ENCODE peak calls at places on chromosomes 11 and 22, in four cellular contexts. U is stomach, Z is spleen, R is sigmoid colon. E is an unnamed sample.

GRCh38 chr11:116829525-116830183 is at the start of gene APOC3:
- DNase-seq in U (no peak), Z (no peak), R (peak; percentile 60), E (no peak)

GRCh38 chr22:27416553-27417427 is 384.8 kb downstream of the MN1 start:
- DNase-seq in U (peak; percentile 34), Z (no peak), R (no peak), E (no peak)

GRCh38 chr11:87083029-87083428 is 45.3 kb downstream of the TMEM135 start:
- DNase-seq in U (no peak), Z (no peak), R (no peak), E (no peak)

GRCh38 chr11:73292481-73292880 is 15.6 kb upstream of the ARHGEF17 start:
- DNase-seq in U (no peak), Z (peak; percentile 33), R (no peak), E (no peak)

GRCh38 chr11:128045094-128045725 is 542.1 kb downstream of the ETS1 start:
- DNase-seq in U (no peak), Z (no peak), R (no peak), E (no peak)

GRCh38 chr22:23192133-23192532 is 11.8 kb downstream of the BCR start:
- DNase-seq in U (peak; percentile 77), Z (no peak), R (no peak), E (no peak)

GRCh38 chr11:65710424-65710823 is 1.6 kb upstream of the KAT5 start:
- DNase-seq in U (no peak), Z (no peak), R (no peak), E (no peak)

GRCh38 chr11:126510621-126511370 is 155.3 kb downstream of the ST3GAL4 start:
- DNase-seq in U (no peak), Z (peak; percentile 29), R (peak; percentile 11), E (no peak)

GRCh38 chr22:43185860-43186261 is 1.1 kb downstream of the TTLL12 start:
- DNase-seq in U (peak; percentile 87), Z (no peak), R (peak; percentile 82), E (no peak)

GRCh38 chr11:110857885-110858555 is 145.8 kb upstream of the ARHGAP20 start:
- DNase-seq in U (peak; percentile 26), Z (no peak), R (no peak), E (no peak)

GRCh38 chr22:23183107-23183698 is 2.9 kb downstream of the BCR start:
- DNase-seq in U (peak; percentile 70), Z (no peak), R (no peak), E (no peak)

GRCh38 chr22:49627217-49628181 is 200.2 kb downstream of the BRD1 start:
- DNase-seq in U (no peak), Z (peak; percentile 58), R (no peak), E (no peak)

GRCh38 chr11:76664578-76665061 is 5.9 kb downstream of the LRRC32 start:
- DNase-seq in U (no peak), Z (peak; percentile 85), R (peak; percentile 52), E (no peak)

GRCh38 chr22:41562461-41562860 is 1.7 kb downstream of the CSDC2 start:
- DNase-seq in U (no peak), Z (no peak), R (no peak), E (no peak)

GRCh38 chr11:20056109-20057054 is 103.9 kb downstream of the DBX1 start:
- DNase-seq in U (peak; percentile 67), Z (no peak), R (peak; percentile 85), E (no peak)

GRCh38 chr11:66727883-66728759 is 895 bp downstream of the SPTBN2 start:
- DNase-seq in U (no peak), Z (no peak), R (peak; percentile 52), E (no peak)

GRCh38 chr11:34890812-34891211 is 25.4 kb downstream of the APIP start:
- DNase-seq in U (no peak), Z (no peak), R (no peak), E (no peak)

GRCh38 chr11:92199991-92200390 is 24.6 kb upstream of the FAT3 start:
- DNase-seq in U (no peak), Z (no peak), R (no peak), E (no peak)

GRCh38 chr11:112300094-112300786 is 39.6 kb upstream of the PLET1 start:
- DNase-seq in U (no peak), Z (no peak), R (no peak), E (no peak)

DNA sequence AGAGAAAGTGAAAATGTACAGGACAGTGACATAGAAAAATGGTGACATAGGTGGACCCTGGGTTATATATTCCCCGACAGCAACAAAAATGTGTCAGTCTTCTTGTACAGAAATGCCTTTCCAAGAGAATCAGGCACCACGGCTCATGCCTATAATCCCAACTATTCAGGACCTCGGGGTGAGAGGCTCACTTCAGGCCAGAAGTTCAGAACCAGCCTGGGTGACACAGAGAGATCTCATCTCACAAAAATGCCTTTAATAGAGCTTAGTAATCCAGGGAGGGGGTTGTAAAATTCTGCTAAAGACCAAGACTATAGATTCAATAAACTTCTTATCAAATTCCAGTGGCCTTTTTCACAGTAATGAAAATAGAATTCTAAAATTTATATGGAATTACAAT is 10.7 kb downstream of the ZNF195 start:
- DNase-seq in U (no peak), Z (no peak), R (no peak), E (no peak)
- H3K4me3 ChIP-seq in U (no peak overlapping the region), Z (no peak overlapping the region), R (no peak overlapping the region), E (no peak overlapping the region)

DNA sequence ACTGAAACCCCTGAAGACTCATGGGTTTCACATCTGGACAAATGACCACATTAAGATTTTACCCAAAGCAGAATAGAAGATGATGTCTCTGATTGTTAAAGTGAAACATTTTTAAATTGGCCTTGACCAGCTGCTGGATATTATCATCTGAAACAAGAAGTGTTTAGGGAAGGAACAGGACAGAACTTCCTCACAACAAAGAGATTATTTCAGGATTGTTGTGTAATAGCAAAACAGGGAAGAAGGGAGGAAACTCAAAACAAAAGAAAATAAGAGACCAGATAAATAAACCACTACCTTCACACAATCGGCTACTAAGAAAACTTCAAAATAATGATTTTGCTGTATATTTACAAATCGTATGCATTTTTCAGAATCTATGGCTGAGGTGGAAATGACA is 319.2 kb upstream of the API5 start:
- DNase-seq in U (no peak), Z (no peak), R (no peak), E (no peak)
- TF ChIP-seq POLR2A in U (no peak), Z (no peak), R (no peak), E (no peak)

GRCh38 chr22:45454260-45454659 is 40.8 kb downstream of the RIBC2 start:
- DNase-seq in U (no peak), Z (no peak), R (no peak), E (no peak)
- TF ChIP-seq POLR2AphosphoS5 in U (no peak), Z (no peak), R (no peak), E (no peak)

DNA sequence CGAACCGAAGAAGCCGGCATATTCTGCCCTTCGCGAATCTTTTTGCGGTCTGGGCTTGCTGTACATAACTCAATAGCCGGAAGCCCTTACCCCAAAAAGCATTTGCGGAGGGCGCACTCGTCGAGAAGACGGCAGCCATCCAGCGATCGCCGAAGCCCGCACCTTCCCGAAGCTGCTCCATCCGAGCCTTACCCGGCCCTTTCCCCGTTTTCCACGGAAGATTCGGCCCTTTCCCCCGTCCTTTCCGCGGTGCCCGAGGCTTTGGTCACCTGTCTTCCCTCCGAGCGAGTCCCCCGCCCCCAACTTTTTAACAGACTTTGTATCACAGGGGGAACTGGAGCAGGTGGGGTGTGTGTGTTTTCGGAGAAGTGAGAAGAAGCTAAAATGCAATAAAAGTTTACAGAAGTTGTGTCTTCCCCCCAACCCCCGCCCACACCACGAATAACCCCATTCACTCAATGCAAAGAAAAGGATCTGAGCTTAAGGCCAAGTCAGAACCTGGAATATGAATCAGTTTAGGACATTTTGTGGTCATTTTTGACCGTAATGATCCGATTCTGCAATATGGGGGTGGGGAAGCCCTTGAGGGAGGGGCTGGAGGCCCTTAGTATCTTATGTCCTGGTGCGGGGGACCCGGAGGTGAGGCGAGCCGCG is 99.0 kb upstream of the HSD17B12 start:
- DNase-seq in U (no peak), Z (no peak), R (no peak), E (peak; percentile 89)
- H3K4me3 ChIP-seq in U (peak overlapping the region; percentile 28), Z (peak overlapping the region; percentile 36), R (no peak overlapping the region), E (peak overlapping the region; percentile 31)

DNA sequence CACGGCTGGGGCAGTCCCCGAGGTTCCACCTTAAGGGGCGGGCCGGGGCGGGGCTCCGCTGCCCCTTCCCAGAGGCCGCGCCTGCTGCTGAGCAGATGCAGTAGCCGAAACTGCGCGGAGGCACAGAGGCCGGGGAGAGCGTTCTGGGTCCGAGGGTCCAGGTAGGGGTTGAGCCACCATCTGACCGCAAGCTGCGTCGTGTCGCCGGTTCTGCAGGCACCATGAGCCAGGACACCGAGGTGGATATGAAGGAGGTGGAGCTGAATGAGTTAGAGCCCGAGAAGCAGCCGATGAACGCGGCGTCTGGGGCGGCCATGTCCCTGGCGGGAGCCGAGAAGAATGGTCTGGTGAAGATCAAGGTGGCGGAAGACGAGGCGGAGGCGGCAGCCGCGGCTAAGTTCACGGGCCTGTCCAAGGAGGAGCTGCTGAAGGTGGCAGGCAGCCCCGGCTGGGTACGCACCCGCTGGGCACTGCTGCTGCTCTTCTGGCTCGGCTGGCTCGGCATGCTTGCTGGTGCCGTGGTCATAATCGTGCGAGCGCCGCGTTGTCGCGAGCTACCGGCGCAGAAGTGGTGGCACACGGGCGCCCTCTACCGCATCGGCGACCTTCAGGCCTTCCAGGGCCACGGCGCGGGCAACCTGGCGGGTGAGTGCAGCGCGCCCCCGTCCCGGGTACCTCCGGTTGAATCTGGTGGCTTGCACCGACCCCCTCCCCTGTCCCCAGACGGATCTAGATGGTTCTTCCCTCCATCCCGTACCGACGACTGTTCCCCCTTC is at the start of gene SLC3A2:
- DNase-seq in U (peak; percentile 92), Z (peak; percentile 97), R (peak; percentile 96), E (peak; percentile 97)
- TF ChIP-seq POLR2A in U (no peak), Z (peak; percentile 94), R (peak; percentile 99), E (peak; percentile 98)

GRCh38 chr22:19056951-19057401 is 65.2 kb downstream of the DGCR2 start:
- DNase-seq in U (peak; percentile 20), Z (peak; percentile 67), R (peak; percentile 57), E (no peak)

GRCh38 chr22:19052941-19053551 is 69.2 kb downstream of the DGCR2 start:
- DNase-seq in U (no peak), Z (peak; percentile 31), R (peak; percentile 19), E (no peak)

GRCh38 chr22:19057999-19058491 is 64.2 kb downstream of the DGCR2 start:
- DNase-seq in U (peak; percentile 17), Z (peak; percentile 59), R (peak; percentile 55), E (no peak)

GRCh38 chr22:19057539-19057938 is 64.7 kb downstream of the DGCR2 start:
- DNase-seq in U (peak; percentile 24), Z (peak; percentile 55), R (peak; percentile 62), E (no peak)

DNA sequence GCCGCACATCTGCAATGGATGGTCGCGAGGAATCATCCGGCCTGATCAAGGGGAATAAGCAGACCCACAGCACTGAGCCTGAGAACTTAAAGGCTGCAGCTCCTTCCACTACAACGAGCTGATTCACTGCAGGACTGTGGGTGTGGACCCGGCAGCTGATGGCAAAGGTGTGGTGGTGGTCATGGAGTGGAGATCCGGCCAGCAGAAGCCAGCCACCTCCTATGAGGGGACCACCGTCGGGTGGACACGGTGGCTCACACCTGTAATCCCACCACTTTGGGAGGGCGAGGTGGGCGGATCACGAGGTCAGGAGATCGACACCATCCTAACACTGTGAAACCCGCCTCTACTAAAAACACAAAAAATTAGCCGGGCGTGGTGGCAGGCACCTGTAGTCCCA is 66.4 kb downstream of the DGCR2 start:
- DNase-seq in U (peak; percentile 20), Z (peak; percentile 25), R (peak; percentile 54), E (no peak)
- TF ChIP-seq POLR2AphosphoS5 in U (no peak), Z (no peak), R (no peak), E (no peak)

DNA sequence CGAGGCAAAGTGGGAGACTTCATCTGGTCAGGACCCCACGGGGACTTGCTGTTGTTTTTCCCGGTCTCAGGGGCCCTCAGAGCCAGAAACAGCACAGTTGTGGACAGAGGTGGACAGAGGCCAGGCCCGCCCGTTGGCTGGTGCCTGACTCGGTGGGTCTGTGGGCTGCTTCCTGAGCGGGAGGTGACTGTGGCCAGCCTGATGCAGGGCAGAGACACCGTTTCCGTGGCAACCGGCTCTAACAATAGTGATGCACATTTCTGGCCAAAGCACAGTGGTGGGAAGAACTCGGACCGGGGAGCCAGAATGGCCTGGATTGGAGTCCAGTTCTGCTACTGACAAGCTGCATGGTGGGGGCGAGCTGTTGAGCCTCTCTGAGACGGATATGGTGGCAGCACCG is 58.7 kb upstream of the ATXN10 start:
- DNase-seq in U (no peak), Z (no peak), R (no peak), E (no peak)
- H3K4me3 ChIP-seq in U (no peak overlapping the region), Z (no peak overlapping the region), R (no peak overlapping the region), E (peak overlapping the region; percentile 12)